ENCODE peak calls at places on chromosomes 5 and 9, in nine cellular contexts. X, N, G, Z, M, W, F, K and L are unnamed samples.
A peak's percentile ranks its signal among the peaks of the same experiment; 100 is the strongest.

GRCh38 chr5:1474183-1474839 is 29.1 kb upstream of the SLC6A3 start:
- DNase-seq in X (no peak), N (no peak), G (no peak), Z (no peak), M (no peak), W (no peak), F (no peak), K (no peak), L (no peak)

GRCh38 chr5:99775189-99775588 is 760.0 kb upstream of the FAM174A start:
- DNase-seq in X (no peak), N (no peak), G (no peak), Z (no peak), M (no peak), W (no peak), F (no peak), K (no peak), L (no peak)

GRCh38 chr5:939368-939767 is 46.7 kb downstream of the TRIP13 start:
- DNase-seq in X (no peak), N (no peak), G (no peak), Z (no peak), M (no peak), W (no peak), F (no peak), K (no peak), L (no peak)

GRCh38 chr5:118775790-118776499 is 212.4 kb downstream of the DTWD2 start:
- DNase-seq in X (no peak), N (no peak), G (no peak), Z (no peak), M (no peak), W (no peak), F (no peak), K (no peak), L (no peak)

GRCh38 chr9:116737137-116737546 is 50.0 kb downstream of the TRIM32 start:
- DNase-seq in X (peak; percentile 5), N (peak; percentile 73), G (peak; percentile 74), Z (peak; percentile 77), M (peak; percentile 66), W (peak; percentile 62), F (peak; percentile 60), K (peak; percentile 83), L (peak; percentile 67)

GRCh38 chr5:158022393-158022792 is 163.4 kb upstream of the CLINT1 start:
- DNase-seq in X (no peak), N (no peak), G (no peak), Z (no peak), M (no peak), W (no peak), F (no peak), K (no peak), L (no peak)

GRCh38 chr5:66178799-66179198 is 34.7 kb downstream of the SREK1 start:
- DNase-seq in X (no peak), N (no peak), G (no peak), Z (no peak), M (no peak), W (no peak), F (no peak), K (no peak), L (no peak)

GRCh38 chr5:1546556-1546955 is 22.8 kb upstream of the LPCAT1 start:
- DNase-seq in X (no peak), N (no peak), G (no peak), Z (no peak), M (no peak), W (no peak), F (no peak), K (no peak), L (no peak)

GRCh38 chr5:143244000-143244736 is 159.3 kb downstream of the NR3C1 start:
- DNase-seq in X (no peak), N (peak; percentile 97), G (peak; percentile 99), Z (no peak), M (peak; percentile 62), W (peak; percentile 55), F (peak; percentile 97), K (peak; percentile 72), L (peak; percentile 98)

GRCh38 chr5:68504306-68504705 is 288.8 kb downstream of the PIK3R1 start:
- DNase-seq in X (no peak), N (no peak), G (no peak), Z (no peak), M (no peak), W (no peak), F (no peak), K (no peak), L (no peak)

GRCh38 chr5:110681109-110681508 is 45.4 kb downstream of the TMEM232 start:
- DNase-seq in X (no peak), N (no peak), G (no peak), Z (no peak), M (no peak), W (no peak), F (no peak), K (no peak), L (no peak)

GRCh38 chr5:125281662-125282061 is 535.2 kb upstream of the ZNF608 start:
- DNase-seq in X (no peak), N (no peak), G (no peak), Z (no peak), M (no peak), W (no peak), F (no peak), K (no peak), L (no peak)

GRCh38 chr5:109125755-109126429 is 283.9 kb downstream of the PJA2 start:
- DNase-seq in X (no peak), N (no peak), G (no peak), Z (no peak), M (no peak), W (no peak), F (no peak), K (no peak), L (no peak)

GRCh38 chr9:137728444-137729311 is 109.9 kb downstream of the EHMT1 start:
- DNase-seq in X (no peak), N (no peak), G (no peak), Z (no peak), M (no peak), W (no peak), F (no peak), K (no peak), L (no peak)

GRCh38 chr9:22447607-22448305 is 1.1 kb downstream of the DMRTA1 start:
- DNase-seq in X (no peak), N (no peak), G (no peak), Z (no peak), M (no peak), W (no peak), F (peak; percentile 17), K (peak; percentile 14), L (peak; percentile 1)

GRCh38 chr9:130172858-130173461 is 756 bp downstream of the NCS1 start:
- DNase-seq in X (peak; percentile 9), N (no peak), G (no peak), Z (peak; percentile 58), M (no peak), W (no peak), F (no peak), K (peak; percentile 18), L (no peak)

GRCh38 chr9:136187683-136188586 is 17.0 kb downstream of the LHX3 start:
- DNase-seq in X (no peak), N (no peak), G (no peak), Z (no peak), M (no peak), W (no peak), F (no peak), K (no peak), L (no peak)

GRCh38 chr9:91424403-91425176 is 958 bp upstream of the NFIL3 start:
- DNase-seq in X (peak; percentile 28), N (peak; percentile 75), G (peak; percentile 86), Z (peak; percentile 87), M (peak; percentile 48), W (peak; percentile 86), F (peak; percentile 79), K (peak; percentile 53), L (peak; percentile 91)

GRCh38 chr9:133483611-133484010 is 4.7 kb upstream of the SLC2A6 start:
- DNase-seq in X (no peak), N (no peak), G (no peak), Z (no peak), M (no peak), W (no peak), F (no peak), K (no peak), L (no peak)

GRCh38 chr9:121185178-121185745 is 16.4 kb downstream of the RAB14 start:
- DNase-seq in X (no peak), N (no peak), G (no peak), Z (no peak), M (no peak), W (no peak), F (no peak), K (no peak), L (no peak)
- TF ChIP-seq CTCF in X (no peak), N (no peak), G (no peak), Z (no peak), M (no peak), W (no peak), F (no peak), K (no peak), L (no peak)

GRCh38 chr9:89096807-89097206 is 81.8 kb downstream of the SHC3 start:
- DNase-seq in X (no peak), N (no peak), G (no peak), Z (no peak), M (no peak), W (no peak), F (no peak), K (no peak), L (no peak)
- TF ChIP-seq CTCF in X (no peak), N (peak; percentile 32), G (no peak), Z (no peak), M (no peak), W (no peak), F (peak; percentile 6), K (no peak), L (peak; percentile 2)

DNA sequence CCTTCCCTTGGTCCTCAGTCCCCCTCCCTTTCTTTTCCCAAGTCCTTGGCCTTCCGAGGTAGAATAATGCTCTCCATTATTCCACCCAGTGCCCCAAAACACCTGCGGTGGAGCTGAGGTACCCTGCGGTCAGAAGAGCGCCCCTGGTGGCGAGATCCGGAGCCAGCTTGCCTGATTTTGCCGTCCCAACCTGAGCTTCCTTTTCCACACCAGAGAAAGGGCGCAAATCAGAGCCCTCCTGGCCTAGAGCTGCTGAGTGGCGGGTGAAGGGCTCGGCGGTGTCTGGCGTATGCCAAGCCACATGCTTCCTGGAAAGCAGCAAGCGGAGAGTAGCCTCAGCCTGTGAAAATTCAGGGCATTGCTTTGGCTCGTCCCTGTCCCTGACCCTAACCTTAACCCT is 21.1 kb upstream of the CARTPT start:
- DNase-seq in X (no peak), N (no peak), G (no peak), Z (no peak), M (peak; percentile 7), W (no peak), F (no peak), K (no peak), L (no peak)
- TF ChIP-seq CTCF in X (peak; percentile 13), N (peak; percentile 72), G (peak; percentile 31), Z (peak; percentile 38), M (peak; percentile 61), W (peak; percentile 55), F (peak; percentile 58), K (peak; percentile 31), L (peak; percentile 47)

DNA sequence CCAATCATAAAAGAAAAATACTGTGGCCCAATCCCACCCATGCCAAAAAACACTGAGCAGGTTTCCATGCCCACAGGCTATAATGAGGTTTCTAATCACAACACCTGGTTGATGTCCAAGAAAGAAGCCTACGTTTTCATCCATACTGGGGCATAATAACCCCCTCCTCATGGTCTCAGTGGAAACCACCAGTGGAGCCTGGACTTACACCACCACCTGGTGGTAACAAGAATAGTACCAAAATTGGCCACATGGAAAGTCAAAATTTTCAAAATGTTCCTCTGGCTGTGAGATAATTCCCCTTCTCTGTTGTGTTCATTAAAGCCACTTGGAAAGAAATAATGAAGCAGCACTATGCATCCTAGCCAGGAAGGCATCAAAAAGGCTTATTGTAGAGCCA is 687.3 kb upstream of the ST8SIA4 start:
- DNase-seq in X (no peak), N (no peak), G (no peak), Z (no peak), M (no peak), W (no peak), F (no peak), K (peak; percentile 4), L (no peak)
- TF ChIP-seq CTCF in X (no peak), N (peak; percentile 29), G (peak; percentile 41), Z (no peak), M (peak; percentile 34), W (no peak), F (peak; percentile 35), K (peak; percentile 38), L (no peak)